ENCODE peak calls at places on chromosomes 1 and 21, in nine cellular contexts. One of them, this sample, is unnamed.

GRCh38 chr1:78223417-78224215 is 177.8 kb downstream of the GIPC2 start:
- DNase-seq in NCI-H345: no peak
- DNase-seq in right cardiac atrium: no peak
- DNase-seq in stimulated activated CD4-positive, alpha-beta T cell treated with anti-CD3 and anti-CD28 coated beads, TNF-alpha, amount 100 ng/mL, for 24 hours: no peak
- DNase-seq in HFF-Myc: no peak
- DNase-seq in CD4-positive, CD25-positive, alpha-beta regulatory T cell: no peak
- DNase-seq in activated T-cell treated with anti-CD3 and anti-CD28 coated beads for 48 hours: no peak
- DNase-seq in NCI-H2081 treated with DMSO at 0.1 percent for 48 hours: no peak
- DNase-seq in germinal center: no peak
- DNase-seq in this sample: no peak

GRCh38 chr1:234656981-234657651 is 47.1 kb upstream of the IRF2BP2 start:
- DNase-seq in NCI-H345: peak
- DNase-seq in right cardiac atrium: no peak
- DNase-seq in stimulated activated CD4-positive, alpha-beta T cell treated with anti-CD3 and anti-CD28 coated beads, TNF-alpha, amount 100 ng/mL, for 24 hours: no peak
- DNase-seq in HFF-Myc: peak
- DNase-seq in CD4-positive, CD25-positive, alpha-beta regulatory T cell: peak
- DNase-seq in activated T-cell treated with anti-CD3 and anti-CD28 coated beads for 48 hours: peak
- DNase-seq in NCI-H2081 treated with DMSO at 0.1 percent for 48 hours: no peak
- DNase-seq in germinal center: no peak
- DNase-seq in this sample: no peak

GRCh38 chr1:157495285-157495684 is 57.0 kb downstream of the FCRL5 start:
- DNase-seq in NCI-H345: no peak
- DNase-seq in right cardiac atrium: no peak
- DNase-seq in stimulated activated CD4-positive, alpha-beta T cell treated with anti-CD3 and anti-CD28 coated beads, TNF-alpha, amount 100 ng/mL, for 24 hours: no peak
- DNase-seq in HFF-Myc: no peak
- DNase-seq in CD4-positive, CD25-positive, alpha-beta regulatory T cell: no peak
- DNase-seq in activated T-cell treated with anti-CD3 and anti-CD28 coated beads for 48 hours: no peak
- DNase-seq in NCI-H2081 treated with DMSO at 0.1 percent for 48 hours: no peak
- DNase-seq in germinal center: no peak
- DNase-seq in this sample: no peak

GRCh38 chr1:48115835-48116234 is 106.7 kb upstream of the SLC5A9 start:
- DNase-seq in NCI-H345: no peak
- DNase-seq in right cardiac atrium: no peak
- DNase-seq in stimulated activated CD4-positive, alpha-beta T cell treated with anti-CD3 and anti-CD28 coated beads, TNF-alpha, amount 100 ng/mL, for 24 hours: no peak
- DNase-seq in HFF-Myc: no peak
- DNase-seq in CD4-positive, CD25-positive, alpha-beta regulatory T cell: no peak
- DNase-seq in activated T-cell treated with anti-CD3 and anti-CD28 coated beads for 48 hours: no peak
- DNase-seq in NCI-H2081 treated with DMSO at 0.1 percent for 48 hours: no peak
- DNase-seq in germinal center: no peak
- DNase-seq in this sample: no peak

GRCh38 chr1:117609471-117609911 is 3.6 kb downstream of the TENT5C start:
- DNase-seq in NCI-H345: no peak
- DNase-seq in right cardiac atrium: peak
- DNase-seq in stimulated activated CD4-positive, alpha-beta T cell treated with anti-CD3 and anti-CD28 coated beads, TNF-alpha, amount 100 ng/mL, for 24 hours: no peak
- DNase-seq in HFF-Myc: no peak
- DNase-seq in CD4-positive, CD25-positive, alpha-beta regulatory T cell: no peak
- DNase-seq in activated T-cell treated with anti-CD3 and anti-CD28 coated beads for 48 hours: no peak
- DNase-seq in NCI-H2081 treated with DMSO at 0.1 percent for 48 hours: no peak
- DNase-seq in germinal center: no peak
- DNase-seq in this sample: peak

GRCh38 chr21:42112857-42113256 is 41.7 kb downstream of the UMODL1 start:
- DNase-seq in NCI-H345: peak
- DNase-seq in right cardiac atrium: no peak
- DNase-seq in stimulated activated CD4-positive, alpha-beta T cell treated with anti-CD3 and anti-CD28 coated beads, TNF-alpha, amount 100 ng/mL, for 24 hours: no peak
- DNase-seq in HFF-Myc: no peak
- DNase-seq in CD4-positive, CD25-positive, alpha-beta regulatory T cell: no peak
- DNase-seq in activated T-cell treated with anti-CD3 and anti-CD28 coated beads for 48 hours: no peak
- DNase-seq in NCI-H2081 treated with DMSO at 0.1 percent for 48 hours: no peak
- DNase-seq in germinal center: no peak
- DNase-seq in this sample: no peak

GRCh38 chr1:225449261-225449660 is 21.4 kb upstream of the LBR start:
- DNase-seq in NCI-H345: no peak
- DNase-seq in right cardiac atrium: no peak
- DNase-seq in stimulated activated CD4-positive, alpha-beta T cell treated with anti-CD3 and anti-CD28 coated beads, TNF-alpha, amount 100 ng/mL, for 24 hours: no peak
- DNase-seq in HFF-Myc: no peak
- DNase-seq in CD4-positive, CD25-positive, alpha-beta regulatory T cell: no peak
- DNase-seq in activated T-cell treated with anti-CD3 and anti-CD28 coated beads for 48 hours: no peak
- DNase-seq in NCI-H2081 treated with DMSO at 0.1 percent for 48 hours: no peak
- DNase-seq in germinal center: no peak
- DNase-seq in this sample: no peak

GRCh38 chr1:118504231-118504644 is 319.2 kb upstream of the SPAG17 start:
- DNase-seq in NCI-H345: peak
- DNase-seq in right cardiac atrium: no peak
- DNase-seq in stimulated activated CD4-positive, alpha-beta T cell treated with anti-CD3 and anti-CD28 coated beads, TNF-alpha, amount 100 ng/mL, for 24 hours: no peak
- DNase-seq in HFF-Myc: no peak
- DNase-seq in CD4-positive, CD25-positive, alpha-beta regulatory T cell: no peak
- DNase-seq in activated T-cell treated with anti-CD3 and anti-CD28 coated beads for 48 hours: no peak
- DNase-seq in NCI-H2081 treated with DMSO at 0.1 percent for 48 hours: no peak
- DNase-seq in germinal center: no peak
- DNase-seq in this sample: no peak

GRCh38 chr1:117632269-117633067 is 26.6 kb downstream of the TENT5C start:
- DNase-seq in NCI-H345: peak
- DNase-seq in right cardiac atrium: no peak
- DNase-seq in stimulated activated CD4-positive, alpha-beta T cell treated with anti-CD3 and anti-CD28 coated beads, TNF-alpha, amount 100 ng/mL, for 24 hours: no peak
- DNase-seq in HFF-Myc: no peak
- DNase-seq in CD4-positive, CD25-positive, alpha-beta regulatory T cell: peak
- DNase-seq in activated T-cell treated with anti-CD3 and anti-CD28 coated beads for 48 hours: no peak
- DNase-seq in NCI-H2081 treated with DMSO at 0.1 percent for 48 hours: no peak
- DNase-seq in germinal center: no peak
- DNase-seq in this sample: no peak